ENCODE peak calls at places on chromosomes 11 and 22, in nine cellular contexts. J, L, V, S, X, M, Y, Q and T are unnamed samples.
A peak's percentile ranks its signal among the peaks of the same experiment; 100 is the strongest.

GRCh38 chr11:87736928-87737327 is 438.3 kb downstream of the RAB38 start:
- DNase-seq in J (no peak), L (no peak), V (no peak), S (no peak), X (no peak), M (no peak), Y (no peak), Q (no peak), T (no peak)

GRCh38 chr11:47944555-47945128 is 35.7 kb upstream of the PTPRJ start:
- DNase-seq in J (no peak), L (peak; percentile 53), V (no peak), S (no peak), X (peak; percentile 37), M (no peak), Y (no peak), Q (no peak), T (no peak)

GRCh38 chr22:31747441-31747840 is 2.5 kb downstream of the PRR14L start:
- DNase-seq in J (no peak), L (no peak), V (no peak), S (no peak), X (no peak), M (no peak), Y (peak; percentile 66), Q (no peak), T (no peak)

GRCh38 chr22:20010307-20011122 is 6.1 kb downstream of the ARVCF start:
- DNase-seq in J (no peak), L (no peak), V (no peak), S (no peak), X (no peak), M (no peak), Y (no peak), Q (no peak), T (no peak)

GRCh38 chr11:109490953-109491733 is 69.2 kb downstream of the C11orf87 start:
- DNase-seq in J (no peak), L (no peak), V (peak; percentile 38), S (no peak), X (peak; percentile 26), M (no peak), Y (no peak), Q (no peak), T (no peak)

GRCh38 chr22:46622081-46622521 is 1.9 kb downstream of the GRAMD4 start:
- DNase-seq in J (no peak), L (no peak), V (no peak), S (peak; percentile 89), X (no peak), M (no peak), Y (no peak), Q (no peak), T (no peak)

GRCh38 chr22:17955611-17956379 is 68.6 kb downstream of the MICAL3 start:
- DNase-seq in J (no peak), L (no peak), V (no peak), S (no peak), X (no peak), M (no peak), Y (no peak), Q (no peak), T (no peak)

GRCh38 chr11:83115551-83115950 is 41.4 kb upstream of the PCF11 start:
- DNase-seq in J (no peak), L (no peak), V (peak; percentile 12), S (no peak), X (no peak), M (no peak), Y (peak; percentile 8), Q (no peak), T (no peak)

GRCh38 chr11:95512682-95513081 is 276.9 kb downstream of the FAM76B start:
- DNase-seq in J (no peak), L (peak; percentile 63), V (no peak), S (no peak), X (peak; percentile 98), M (no peak), Y (no peak), Q (peak; percentile 79), T (no peak)

GRCh38 chr11:99366476-99366992 is 345.8 kb downstream of the CNTN5 start:
- DNase-seq in J (no peak), L (no peak), V (no peak), S (no peak), X (no peak), M (no peak), Y (no peak), Q (no peak), T (no peak)

GRCh38 chr22:20552913-20553401 is 45.5 kb downstream of the MED15 start:
- DNase-seq in J (no peak), L (no peak), V (no peak), S (no peak), X (no peak), M (no peak), Y (no peak), Q (peak; percentile 55), T (no peak)

GRCh38 chr11:85725510-85726258 is 39.7 kb upstream of the CCDC89 start:
- DNase-seq in J (peak; percentile 72), L (peak; percentile 99), V (no peak), S (no peak), X (peak; percentile 82), M (no peak), Y (no peak), Q (peak; percentile 49), T (no peak)

GRCh38 chr11:16372355-16372754 is 16.0 kb upstream of the SOX6 start:
- DNase-seq in J (no peak), L (no peak), V (no peak), S (no peak), X (no peak), M (no peak), Y (no peak), Q (no peak), T (no peak)

GRCh38 chr11:77141034-77141433 is 13.0 kb downstream of the MYO7A start:
- DNase-seq in J (no peak), L (peak; percentile 74), V (no peak), S (no peak), X (peak; percentile 75), M (no peak), Y (no peak), Q (peak; percentile 63), T (no peak)

DNA sequence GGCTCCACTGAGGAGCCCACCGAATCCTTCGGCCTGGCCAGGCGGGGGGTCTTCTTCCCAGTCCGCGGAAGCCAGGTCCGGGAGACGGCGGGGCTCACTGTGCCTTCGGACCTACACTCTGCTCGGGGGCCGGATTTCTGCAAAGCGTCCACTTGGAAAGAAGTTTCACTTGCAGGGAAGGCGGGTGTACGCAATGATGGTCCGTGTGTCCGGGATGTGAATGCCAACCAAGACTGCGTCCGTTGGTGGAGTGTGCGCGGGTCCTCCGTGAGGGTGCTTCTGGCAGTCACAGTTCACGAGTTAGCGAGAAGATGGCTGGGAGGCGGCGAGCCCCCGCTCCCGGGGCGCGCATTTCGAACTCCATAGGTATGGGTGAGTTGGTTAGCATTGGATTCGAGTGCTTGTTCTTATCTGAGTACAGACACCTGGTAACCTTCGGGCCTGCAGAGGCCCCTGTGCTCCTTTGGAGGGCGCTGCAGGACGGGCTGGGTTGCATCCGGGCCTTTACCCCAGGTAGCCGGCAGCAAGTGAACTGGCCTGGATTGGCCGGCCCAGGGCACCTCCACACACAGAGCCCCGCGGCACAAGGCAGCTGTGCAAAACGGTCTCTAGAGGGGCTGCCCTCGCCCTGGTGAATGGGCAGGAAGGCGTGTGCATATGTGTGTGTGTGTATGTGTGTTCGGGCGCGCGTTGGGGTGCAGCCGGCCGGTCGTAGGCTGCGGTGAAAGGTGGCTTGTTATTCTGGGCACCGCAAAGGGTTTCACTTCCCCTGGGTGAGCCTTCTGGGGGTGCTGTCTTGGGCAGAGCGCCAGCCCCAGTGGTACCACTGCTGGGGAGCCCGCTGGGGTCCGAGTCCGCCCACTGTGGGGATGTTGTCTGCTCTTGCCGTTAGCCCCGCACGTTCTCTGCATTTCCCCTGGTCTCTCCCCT is 13.3 kb upstream of the CYP2R1 start:
- DNase-seq in J (no peak), L (no peak), V (peak; percentile 93), S (peak; percentile 27), X (peak; percentile 47), M (peak; percentile 88), Y (peak; percentile 67), Q (peak; percentile 58), T (peak; percentile 79)
- TF ChIP-seq EZH2phosphoT487 in J (no peak), L (no peak), V (no peak), S (no peak), X (no peak), M (no peak), Y (no peak), Q (no peak), T (no peak)

DNA sequence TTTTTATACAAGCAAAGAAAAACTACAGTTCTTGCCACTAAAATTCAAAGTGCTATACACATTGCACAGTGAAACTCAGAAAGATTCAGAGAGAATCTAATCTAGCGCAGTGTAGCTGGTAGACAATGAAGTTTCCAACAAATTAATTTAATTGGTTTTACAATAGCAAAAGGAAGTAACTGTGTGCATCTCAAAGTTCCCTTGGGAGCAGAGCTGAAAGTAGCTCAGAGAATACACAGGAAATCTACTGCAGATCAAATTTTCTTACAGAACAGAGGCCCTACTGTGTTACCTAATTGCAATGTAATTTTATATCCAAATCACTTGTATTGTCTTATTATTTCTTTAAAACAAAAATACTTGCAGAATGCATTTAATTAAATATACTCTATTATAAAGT is 1396.2 kb upstream of the TENM4 start:
- DNase-seq in J (no peak), L (no peak), V (no peak), S (no peak), X (no peak), M (no peak), Y (no peak), Q (no peak), T (no peak)
- TF ChIP-seq EZH2phosphoT487 in J (no peak), L (no peak), V (no peak), S (no peak), X (no peak), M (no peak), Y (no peak), Q (no peak), T (no peak)

GRCh38 chr22:36326178-36327161 is 61.3 kb downstream of the MYH9 start:
- DNase-seq in J (no peak), L (no peak), V (no peak), S (no peak), X (no peak), M (no peak), Y (no peak), Q (no peak), T (no peak)
- TF ChIP-seq EZH2phosphoT487 in J (no peak), L (no peak), V (no peak), S (no peak), X (no peak), M (no peak), Y (no peak), Q (no peak), T (no peak)

GRCh38 chr11:27207025-27207650 is 155.9 kb downstream of the CCDC34 start:
- DNase-seq in J (no peak), L (peak; percentile 45), V (no peak), S (no peak), X (no peak), M (no peak), Y (no peak), Q (no peak), T (no peak)

GRCh38 chr11:27205779-27206549 is 157.1 kb downstream of the CCDC34 start:
- DNase-seq in J (no peak), L (no peak), V (no peak), S (no peak), X (no peak), M (no peak), Y (no peak), Q (no peak), T (no peak)

GRCh38 chr11:27203077-27203476 is 159.9 kb downstream of the CCDC34 start:
- DNase-seq in J (no peak), L (no peak), V (no peak), S (no peak), X (no peak), M (no peak), Y (no peak), Q (peak; percentile 46), T (no peak)

GRCh38 chr11:27205269-27205668 is 157.7 kb downstream of the CCDC34 start:
- DNase-seq in J (no peak), L (peak; percentile 53), V (no peak), S (no peak), X (no peak), M (no peak), Y (no peak), Q (no peak), T (no peak)

GRCh38 chr11:27204527-27204926 is 158.5 kb downstream of the CCDC34 start:
- DNase-seq in J (peak; percentile 15), L (peak; percentile 20), V (peak; percentile 56), S (no peak), X (peak; percentile 49), M (peak; percentile 18), Y (no peak), Q (no peak), T (peak; percentile 32)
- TF ChIP-seq EZH2phosphoT487 in J (no peak), L (no peak), V (no peak), S (no peak), X (no peak), M (no peak), Y (no peak), Q (no peak), T (no peak)